ENCODE peak calls at places on chromosomes 12 and 14, in four cellular contexts. X is DMS153, T is activated T-cell treated with anti-CD3 and anti-CD28 coated beads for 1 hour, W is GM13977. G is an unnamed sample.

GRCh38 chr14:23172096-23172495 is 11.4 kb downstream of the SLC7A8 start:
- DNase-seq in X (no peak), T (no peak), W (no peak), G (no peak)

GRCh38 chr12:32874926-32875325 is 21.7 kb downstream of the PKP2 start:
- DNase-seq in X (no peak), T (no peak), W (no peak), G (no peak)

GRCh38 chr12:64029013-64029857 is 184.7 kb downstream of the SRGAP1 start:
- DNase-seq in X (no peak), T (no peak), W (no peak), G (no peak)

GRCh38 chr12:32390572-32391219 is 8.7 kb upstream of the FGD4 start:
- DNase-seq in X (peak; percentile 63), T (no peak), W (no peak), G (peak; percentile 49)

GRCh38 chr14:47438650-47439140 is 236.7 kb downstream of the MDGA2 start:
- DNase-seq in X (no peak), T (no peak), W (no peak), G (no peak)

GRCh38 chr12:28817524-28817923 is 331.6 kb upstream of the FAR2 start:
- DNase-seq in X (no peak), T (no peak), W (no peak), G (no peak)

GRCh38 chr14:22046063-22046462 is 372.4 kb upstream of the OR4E1 start:
- DNase-seq in X (no peak), T (no peak), W (no peak), G (no peak)

GRCh38 chr12:100504820-100505219 is 31.2 kb downstream of the NR1H4 start:
- DNase-seq in X (no peak), T (no peak), W (no peak), G (no peak)

GRCh38 chr12:86513206-86513605 is 257.0 kb upstream of the MGAT4C start:
- DNase-seq in X (no peak), T (no peak), W (no peak), G (no peak)

GRCh38 chr14:96165493-96166474 is 38.9 kb upstream of the BDKRB2 start:
- DNase-seq in X (no peak), T (no peak), W (no peak), G (no peak)

GRCh38 chr12:47843226-47843980 is 23.7 kb upstream of the HDAC7 start:
- DNase-seq in X (no peak), T (no peak), W (no peak), G (no peak)

GRCh38 chr14:64721391-64721791 is 17.2 kb downstream of the PLEKHG3 start:
- DNase-seq in X (peak; percentile 27), T (no peak), W (no peak), G (no peak)

GRCh38 chr12:82874935-82875334 is 188.2 kb downstream of the TMTC2 start:
- DNase-seq in X (no peak), T (no peak), W (no peak), G (no peak)